ENCODE peak calls at places on chromosome 2, in four cellular contexts. S is K562, P is HCT116, T is HepG2. O is an unnamed sample.

GRCh38 chr2:73257425-73258125 is 23.5 kb downstream of the CCT7 start:
- DNase-seq in S (peak; percentile 60), P (no peak), T (no peak), O (no peak)

GRCh38 chr2:169072163-169072925 is 3.0 kb downstream of the DHRS9 start:
- DNase-seq in S (peak; percentile 79), P (no peak), T (no peak), O (no peak)

GRCh38 chr2:160752475-160753330 is 259.1 kb upstream of the RBMS1 start:
- DNase-seq in S (no peak), P (no peak), T (no peak), O (no peak)

GRCh38 chr2:51420521-51420920 is 388.6 kb upstream of the NRXN1 start:
- DNase-seq in S (no peak), P (no peak), T (no peak), O (no peak)

GRCh38 chr2:172885996-172886395 is 150.4 kb downstream of the RAPGEF4 start:
- DNase-seq in S (no peak), P (no peak), T (no peak), O (no peak)

GRCh38 chr2:73162856-73163521 is 39.4 kb upstream of the NOTO start:
- DNase-seq in S (peak; percentile 60), P (no peak), T (no peak), O (no peak)

GRCh38 chr2:70450641-70451250 is 102.9 kb downstream of the TGFA start:
- DNase-seq in S (no peak), P (no peak), T (no peak), O (no peak)

GRCh38 chr2:167708998-167709397 is 538.4 kb downstream of the STK39 start:
- DNase-seq in S (no peak), P (no peak), T (no peak), O (no peak)

GRCh38 chr2:120344991-120345975 is 653 bp upstream of the INHBB start:
- DNase-seq in S (no peak), P (no peak), T (no peak), O (no peak)

GRCh38 chr2:231816327-231817026 is 30.2 kb downstream of the COPS7B start:
- DNase-seq in S (no peak), P (no peak), T (no peak), O (no peak)

GRCh38 chr2:142944264-142944663 is 66.8 kb downstream of the KYNU start:
- DNase-seq in S (no peak), P (no peak), T (no peak), O (peak; percentile 27)

GRCh38 chr2:127188797-127189196 is 31.3 kb downstream of the CYP27C1 start:
- DNase-seq in S (no peak), P (no peak), T (no peak), O (no peak)

DNA sequence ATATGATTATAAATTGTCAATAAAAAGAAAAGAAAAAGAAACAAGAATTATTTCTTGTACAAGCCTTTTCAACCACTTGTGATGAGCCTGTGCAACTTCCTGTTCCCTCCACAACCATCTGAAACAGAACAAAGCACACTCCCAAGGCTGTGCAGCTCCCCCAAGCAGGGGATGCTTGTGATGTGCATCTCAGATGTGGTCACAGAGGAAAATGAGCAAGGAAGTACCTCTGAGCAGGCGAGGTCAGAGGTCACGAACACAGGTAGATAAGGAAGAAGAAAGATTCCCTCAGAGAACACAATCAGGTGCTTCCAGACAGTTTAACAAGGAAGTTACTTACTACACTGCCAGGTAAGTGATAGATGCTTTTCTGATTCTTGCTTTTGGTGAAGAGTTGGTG is 274.8 kb upstream of the SLC39A10 start:
- DNase-seq in S (no peak), P (no peak), T (no peak), O (no peak)
- TF ChIP-seq TCF7L2 in S (no peak), P (no peak), T (no peak), O (no peak)

GRCh38 chr2:9637330-9637729 is 6.5 kb upstream of the YWHAQ start:
- DNase-seq in S (no peak), P (peak; percentile 53), T (peak; percentile 62), O (no peak)
- TF ChIP-seq TCF7L2 in S (no peak), P (no peak), T (no peak), O (no peak)

GRCh38 chr2:53475320-53475719 is 292.3 kb upstream of the CHAC2 start:
- DNase-seq in S (no peak), P (peak; percentile 82), T (no peak), O (no peak)
- TF ChIP-seq TCF7L2 in S (no peak), P (no peak), T (no peak), O (no peak)

GRCh38 chr2:238158018-238158806 is 558 bp upstream of the ERFE start:
- DNase-seq in S (no peak), P (no peak), T (no peak), O (no peak)

GRCh38 chr2:238155761-238156694 is 2.7 kb upstream of the ERFE start:
- DNase-seq in S (no peak), P (no peak), T (no peak), O (no peak)

GRCh38 chr2:238158807-238159539 is at the start of gene ERFE:
- DNase-seq in S (peak; percentile 74), P (no peak), T (no peak), O (no peak)

GRCh38 chr2:238159676-238160205 is 971 bp downstream of the ERFE start:
- DNase-seq in S (no peak), P (no peak), T (no peak), O (no peak)

DNA sequence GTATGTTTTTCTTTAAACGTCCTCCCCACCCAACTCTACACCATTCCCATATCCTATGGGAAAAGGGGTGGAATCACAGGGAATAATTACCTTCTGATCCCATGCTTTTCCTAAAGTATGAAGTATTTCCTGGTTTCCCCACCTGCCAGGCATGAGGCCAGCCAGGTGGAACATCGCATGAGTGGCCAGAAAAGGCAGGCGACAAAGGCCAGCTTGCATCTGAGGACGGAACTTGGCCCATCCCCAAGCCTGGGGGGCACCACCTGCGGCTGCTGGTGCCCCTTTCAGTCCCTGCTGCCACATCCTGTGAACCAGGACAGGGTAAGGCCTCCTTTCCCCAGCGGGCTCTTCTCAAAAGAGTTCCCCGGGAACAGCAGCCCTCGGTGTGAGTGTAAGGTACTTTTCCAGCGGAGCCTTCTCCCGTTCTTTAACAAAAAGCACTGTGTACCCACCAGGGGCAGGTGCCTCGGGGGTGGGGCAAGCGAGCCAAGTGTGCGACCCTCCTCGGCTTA is 1.2 kb upstream of the ERFE start:
- DNase-seq in S (no peak), P (no peak), T (no peak), O (no peak)
- TF ChIP-seq TCF7L2 in S (no peak), P (no peak), T (no peak), O (no peak)

O was measured in Panc1.